ENCODE peak calls at places on chromosomes 4 and X, in ten cellular contexts. W, G, X, H, K, M, F, Y, J and Z are unnamed samples.

GRCh38 chr4:137659431-137659830 is 127.1 kb upstream of the PCDH18 start:
- DNase-seq in W (no peak), G (no peak), X (peak), H (no peak), K (no peak), M (no peak), F (peak), Y (no peak), J (no peak), Z (no peak)

GRCh38 chr4:26248647-26249046 is 72.2 kb upstream of the RBPJ start:
- DNase-seq in W (no peak), G (no peak), X (peak), H (peak), K (peak), M (peak), F (peak), Y (peak), J (no peak), Z (no peak)

GRCh38 chr4:80197601-80198444 is 520 bp downstream of the PRDM8 start:
- DNase-seq in W (peak), G (no peak), X (no peak), H (no peak), K (peak), M (peak), F (no peak), Y (no peak), J (peak), Z (no peak)

GRCh38 chr4:4719446-4719845 is 140.0 kb upstream of the MSX1 start:
- DNase-seq in W (no peak), G (no peak), X (no peak), H (no peak), K (peak), M (no peak), F (no peak), Y (no peak), J (no peak), Z (no peak)

GRCh38 chr4:87058272-87059073 is 123.7 kb downstream of the AFF1 start:
- DNase-seq in W (peak), G (no peak), X (no peak), H (peak), K (no peak), M (no peak), F (no peak), Y (peak), J (peak), Z (no peak)

GRCh38 chr4:16670726-16671125 is 227.7 kb downstream of the LDB2 start:
- DNase-seq in W (no peak), G (no peak), X (no peak), H (no peak), K (no peak), M (no peak), F (no peak), Y (no peak), J (no peak), Z (no peak)

GRCh38 chr4:13143704-13144103 is 340.4 kb downstream of the RAB28 start:
- DNase-seq in W (no peak), G (no peak), X (no peak), H (no peak), K (no peak), M (no peak), F (no peak), Y (no peak), J (no peak), Z (no peak)

GRCh38 chrX:53435997-53436396 is 1.8 kb upstream of the HSD17B10 start:
- DNase-seq in W (peak), G (peak), X (peak), H (peak), K (peak), M (peak), F (peak), Y (peak), J (peak), Z (no peak)

GRCh38 chrX:34655496-34656258 is 1.4 kb downstream of the TMEM47 start:
- DNase-seq in W (no peak), G (no peak), X (peak), H (no peak), K (no peak), M (no peak), F (no peak), Y (no peak), J (peak), Z (no peak)

GRCh38 chr4:152328595-152328994 is 207.3 kb downstream of the FBXW7 start:
- DNase-seq in W (no peak), G (peak), X (peak), H (no peak), K (no peak), M (no peak), F (peak), Y (peak), J (no peak), Z (peak)